ENCODE peak calls at places on chromosomes 16 and 17, in four cellular contexts. X, U, F and J are unnamed samples.

GRCh38 chr16:20762404-20763123 is 1.2 kb upstream of the ACSM3 start:
- DNase-seq in F (no peak), U (no peak), X (no peak), J (no peak)

GRCh38 chr16:70474320-70475053 is 20.1 kb downstream of the FCSK start:
- DNase-seq in U (no peak), F (no peak), X (no peak), J (no peak)

GRCh38 chr17:68451650-68452354 is 5.5 kb downstream of the WIPI1 start:
- DNase-seq in X (no peak), U (no peak), F (no peak), J (no peak)

GRCh38 chr17:68152161-68152571 is 95.7 kb upstream of the AMZ2 start:
- DNase-seq in U (no peak), F (no peak), X (no peak), J (no peak)

GRCh38 chr17:6677158-6677831 is 25.7 kb downstream of the C17orf100 start:
- DNase-seq in X (peak), F (peak), U (no peak), J (peak)

GRCh38 chr17:14581181-14581830 is 280.4 kb downstream of the HS3ST3B1 start:
- DNase-seq in F (no peak), U (no peak), X (no peak), J (no peak)

GRCh38 chr17:19378416-19379293 is at the start of gene MAPK7:
- DNase-seq in F (no peak), U (no peak), X (no peak), J (no peak)

GRCh38 chr17:75073618-75074047 is 14.1 kb upstream of the SLC16A5 start:
- DNase-seq in F (peak), X (no peak), U (no peak), J (peak)

GRCh38 chr16:4200781-4201137 is 41.1 kb downstream of the SRL start:
- DNase-seq in U (no peak), F (peak), X (peak), J (no peak)

GRCh38 chr17:77366558-77367245 is 225.9 kb downstream of the SEC14L1 start:
- DNase-seq in X (peak), F (peak), U (no peak), J (no peak)

GRCh38 chr17:37446027-37446426 is 39.3 kb downstream of the TADA2A start:
- DNase-seq in U (no peak), X (peak), F (no peak), J (no peak)

GRCh38 chr17:48995871-48996695 is 1.1 kb upstream of the IGF2BP1 start:
- DNase-seq in U (no peak), F (no peak), X (peak), J (no peak)
- H3K4me3 ChIP-seq in U (peak), F (peak), X (peak), J (no peak)

GRCh38 chr17:63444457-63444856 is 1.6 kb downstream of the CYB561 start:
- DNase-seq in F (no peak), U (no peak), X (no peak), J (no peak)

GRCh38 chr17:63443053-63443452 is 3.1 kb downstream of the CYB561 start:
- DNase-seq in U (no peak), F (no peak), X (no peak), J (no peak)

GRCh38 chr17:63445571-63446217 is 412 bp downstream of the CYB561 start:
- DNase-seq in U (no peak), F (no peak), X (no peak), J (no peak)

GRCh38 chr17:63446218-63446980 is at the start of gene CYB561:
- DNase-seq in X (peak), U (no peak), F (peak), J (no peak)

DNA sequence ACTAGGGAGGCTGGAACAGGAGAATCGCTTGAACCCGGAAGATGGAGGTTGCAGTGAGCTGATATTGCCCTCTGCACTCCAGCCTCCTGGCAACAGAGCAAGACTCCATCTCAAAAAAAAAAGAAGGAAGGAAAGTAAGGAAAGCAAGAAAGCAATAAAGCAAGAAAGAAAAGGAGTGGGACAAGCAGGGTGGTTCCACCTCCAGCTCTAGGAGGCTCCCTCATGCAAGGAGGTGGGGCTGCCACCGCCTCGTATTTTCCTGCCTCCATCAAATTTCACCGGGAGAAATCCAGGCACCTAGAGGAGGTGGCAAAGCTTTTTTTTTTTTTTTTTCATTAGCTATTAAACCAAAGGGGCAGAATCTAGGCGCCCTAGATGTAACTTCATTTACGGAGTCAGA is 1.0 kb downstream of the CYB561 start:
- DNase-seq in F (no peak), X (no peak), U (no peak), J (no peak)
- H3K4me3 ChIP-seq in F (peak), X (peak), U (no peak), J (peak)

GRCh38 chr16:25897677-25898076 is 205.9 kb downstream of the HS3ST4 start:
- DNase-seq in F (no peak), X (no peak), U (no peak), J (no peak)
- H3K4me3 ChIP-seq in F (no peak), X (no peak), U (no peak), J (no peak)

GRCh38 chr16:15642557-15643452 is at the start of gene MARF1:
- DNase-seq in U (peak), X (peak), F (peak), J (peak)
- H3K4me3 ChIP-seq in U (peak), X (peak), F (peak), J (peak)

DNA sequence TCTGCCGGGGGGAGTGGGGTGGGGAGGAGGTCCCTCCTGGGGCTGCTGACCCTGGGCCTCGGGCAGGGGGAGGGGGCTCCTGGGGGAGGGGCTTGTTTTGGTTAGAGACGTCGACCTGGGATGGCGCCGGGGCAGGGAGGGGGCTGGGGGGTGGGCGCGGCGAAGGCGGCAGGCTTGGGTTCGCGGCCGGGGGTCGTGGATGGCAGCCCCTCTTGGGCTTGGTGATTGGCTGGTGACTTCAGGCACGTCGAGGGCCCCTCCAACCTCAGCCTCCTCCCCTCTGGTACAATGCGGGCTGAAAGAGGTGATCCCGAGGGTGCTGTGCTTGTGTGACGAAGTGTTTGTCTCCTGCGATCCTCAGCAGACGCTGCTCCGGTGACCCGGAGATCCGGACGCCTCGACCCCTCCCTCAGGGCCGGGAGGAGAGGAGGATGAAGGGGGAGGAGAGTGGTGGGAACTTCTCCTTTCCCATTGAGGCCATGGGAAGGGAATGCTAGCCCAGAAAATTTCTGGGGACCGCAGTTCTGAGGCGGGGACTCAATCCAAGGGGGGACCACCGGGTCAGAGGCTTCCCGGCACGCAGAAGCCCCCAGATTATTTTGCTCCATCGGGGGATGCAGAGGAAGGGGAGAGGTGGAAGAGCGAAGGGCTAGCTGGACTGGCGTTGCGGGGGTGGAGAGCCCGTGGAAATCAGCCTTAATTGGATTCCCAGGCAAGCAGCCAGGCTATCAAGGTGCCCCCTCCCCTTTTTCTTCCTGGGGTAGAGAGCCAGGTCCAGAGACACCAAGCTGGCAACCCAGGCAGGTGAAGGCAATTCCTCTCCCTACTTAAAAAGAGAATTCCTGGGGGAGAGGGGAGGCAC is 44.0 kb downstream of the RAI1 start:
- DNase-seq in U (no peak), X (no peak), F (no peak), J (no peak)
- H3K4me3 ChIP-seq in U (peak), X (peak), F (no peak), J (no peak)

GRCh38 chr17:48429156-48429555 is 858 bp downstream of the SKAP1 start:
- DNase-seq in F (no peak), U (no peak), X (no peak), J (no peak)
- H3K4me3 ChIP-seq in F (no peak), U (no peak), X (no peak), J (no peak)

GRCh38 chr17:44779211-44780025 is 20.6 kb downstream of the ADAM11 start:
- DNase-seq in X (peak), F (peak), U (peak), J (no peak)

GRCh38 chr17:44780161-44780560 is 21.4 kb downstream of the ADAM11 start:
- DNase-seq in U (no peak), X (no peak), F (no peak), J (no peak)

GRCh38 chr17:44777394-44778348 is 18.9 kb downstream of the ADAM11 start:
- DNase-seq in U (no peak), X (no peak), F (no peak), J (no peak)

GRCh38 chr17:44776628-44777393 is 18.0 kb downstream of the ADAM11 start:
- DNase-seq in F (no peak), U (no peak), X (no peak), J (no peak)

GRCh38 chr17:44778656-44779210 is 19.9 kb downstream of the ADAM11 start:
- DNase-seq in U (no peak), F (no peak), X (no peak), J (no peak)
- H3K4me3 ChIP-seq in U (peak), F (no peak), X (no peak), J (no peak)

DNA sequence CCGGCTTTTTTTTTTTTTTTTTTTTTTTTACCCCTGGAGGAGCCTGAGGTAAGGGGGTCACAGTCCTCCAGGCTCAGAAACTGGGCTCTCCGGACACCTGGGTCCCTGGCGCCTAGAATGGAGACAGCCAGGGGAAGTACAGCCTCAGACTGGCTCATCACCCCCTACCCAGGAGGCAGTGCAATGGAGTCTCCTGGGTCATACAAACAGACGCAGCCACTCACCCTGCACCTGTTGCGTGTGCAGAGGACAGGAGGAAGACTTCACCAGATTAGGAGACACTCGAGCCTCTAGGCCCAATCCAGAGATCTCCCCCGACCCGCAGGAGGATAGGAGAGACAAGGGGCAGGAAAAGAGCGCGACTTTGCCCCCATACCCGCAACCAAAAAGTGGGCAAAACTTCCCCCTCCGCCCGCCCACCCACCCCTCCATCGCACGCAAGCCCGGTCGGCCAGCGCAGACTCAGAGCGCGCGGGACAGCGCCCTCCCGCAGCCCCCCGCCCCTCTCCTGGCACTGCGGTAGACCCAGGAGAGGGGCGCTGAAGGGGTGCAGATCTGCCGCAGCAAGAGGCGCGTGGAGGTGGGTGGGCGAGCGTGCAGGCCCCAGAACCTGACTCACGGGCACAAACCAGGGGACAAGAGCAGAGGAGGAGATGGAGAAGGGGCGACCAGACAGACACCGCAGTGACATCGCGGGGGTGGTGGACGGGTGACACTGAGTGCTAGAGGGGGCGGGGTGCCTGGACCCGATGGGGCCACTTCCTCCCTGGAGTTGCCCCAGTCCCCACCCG is 900 bp downstream of the HAP1 start:
- DNase-seq in U (no peak), X (no peak), F (no peak), J (no peak)
- H3K4me3 ChIP-seq in U (no peak), X (no peak), F (no peak), J (no peak)

GRCh38 chr17:80939151-80940145 is 52.2 kb upstream of the CHMP6 start:
- DNase-seq in F (no peak), U (no peak), X (no peak), J (no peak)
- H3K4me3 ChIP-seq in F (no peak), U (no peak), X (no peak), J (no peak)

DNA sequence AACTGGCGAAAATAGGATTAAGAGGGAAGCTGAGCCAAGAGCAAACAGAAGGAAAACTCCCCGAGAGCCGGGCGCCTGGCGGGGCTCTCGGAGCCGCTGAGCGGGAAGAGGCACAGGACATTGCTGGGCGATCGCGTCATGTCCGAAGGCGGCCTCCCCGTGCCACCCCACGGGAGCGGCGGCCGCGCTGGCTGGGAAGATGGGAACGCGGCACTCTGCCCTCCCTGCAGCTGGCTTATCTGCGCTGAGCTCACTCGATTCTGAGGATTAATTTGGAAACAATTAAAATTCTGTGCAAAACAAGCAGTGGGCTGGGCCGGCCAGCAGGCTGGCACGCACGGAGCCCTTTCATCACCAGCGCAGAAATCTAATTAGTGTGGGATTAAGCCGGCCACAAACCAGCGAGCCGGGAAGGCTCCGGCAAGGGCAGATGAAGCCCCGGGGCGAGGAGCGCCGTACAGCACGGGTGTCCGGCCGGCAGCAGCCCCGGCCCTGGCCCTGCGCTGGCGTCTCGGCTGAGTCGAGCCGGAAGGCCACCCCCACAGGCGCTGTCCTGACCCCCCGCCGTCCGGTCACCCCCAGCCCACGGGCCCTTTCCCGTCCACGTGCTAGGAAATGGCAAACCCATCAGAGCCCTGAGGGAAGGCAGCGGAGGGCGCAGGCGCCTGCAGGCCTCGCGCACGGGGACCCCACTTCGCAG is 37.8 kb downstream of the SOX8 start:
- DNase-seq in X (peak), F (peak), U (no peak), J (peak)
- H3K4me3 ChIP-seq in X (no peak), F (peak), U (no peak), J (peak)